ENCODE peak calls at places on chromosome 11, in four cellular contexts. S is mesendoderm, Y is H9, L is H1. U is an unnamed sample.

GRCh38 chr11:104370478-104370877 is 206.5 kb upstream of the PDGFD start:
- DNase-seq in S (no peak), Y (no peak), L (no peak), U (no peak)

GRCh38 chr11:106950067-106950491 is 68.2 kb downstream of the GUCY1A2 start:
- DNase-seq in S (no peak), Y (no peak), L (no peak), U (no peak)

GRCh38 chr11:3130269-3131071 is 34.6 kb downstream of the OSBPL5 start:
- DNase-seq in S (no peak), Y (no peak), L (no peak), U (no peak)

GRCh38 chr11:134466035-134466908 is 54.2 kb upstream of the B3GAT1 start:
- DNase-seq in S (peak; percentile 29), Y (peak; percentile 66), L (no peak), U (no peak)

GRCh38 chr11:34192481-34193401 is 87.3 kb downstream of the NAT10 start:
- DNase-seq in S (peak; percentile 47), Y (no peak), L (no peak), U (peak; percentile 93)

GRCh38 chr11:19980957-19981669 is 179.2 kb downstream of the DBX1 start:
- DNase-seq in S (no peak), Y (no peak), L (no peak), U (peak; percentile 74)

GRCh38 chr11:65868076-65868667 is 4.4 kb downstream of the EFEMP2 start:
- DNase-seq in S (peak; percentile 84), Y (peak; percentile 75), L (no peak), U (no peak)

GRCh38 chr11:74744277-74744676 is 4.4 kb upstream of the RNF169 start:
- DNase-seq in S (no peak), Y (no peak), L (no peak), U (peak; percentile 37)

GRCh38 chr11:111540921-111541208 is 345 bp downstream of the LAYN start:
- DNase-seq in S (no peak), Y (no peak), L (no peak), U (no peak)

GRCh38 chr11:111635706-111636045 is 33.4 kb downstream of the SIK2 start:
- DNase-seq in S (no peak), Y (no peak), L (no peak), U (peak; percentile 67)

GRCh38 chr11:70127653-70128434 is 49.7 kb downstream of the ANO1 start:
- DNase-seq in S (peak; percentile 84), Y (no peak), L (no peak), U (peak; percentile 24)

GRCh38 chr11:69227271-69227670 is 66.7 kb upstream of the MYEOV start:
- DNase-seq in S (no peak), Y (peak; percentile 5), L (no peak), U (no peak)

GRCh38 chr11:69382131-69383128 is 88.5 kb downstream of the MYEOV start:
- DNase-seq in S (peak; percentile 48), Y (peak; percentile 41), L (no peak), U (no peak)

GRCh38 chr11:65625628-65626342 is 10.2 kb downstream of the PCNX3 start:
- DNase-seq in S (peak; percentile 49), Y (peak; percentile 61), L (no peak), U (no peak)

GRCh38 chr11:77413850-77414249 is 60.0 kb downstream of the PAK1 start:
- DNase-seq in S (peak; percentile 43), Y (peak; percentile 34), L (no peak), U (no peak)
- H3K4ac ChIP-seq in S (no peak overlapping the region), Y (no peak overlapping the region), L (no peak overlapping the region), U (no peak overlapping the region)

DNA sequence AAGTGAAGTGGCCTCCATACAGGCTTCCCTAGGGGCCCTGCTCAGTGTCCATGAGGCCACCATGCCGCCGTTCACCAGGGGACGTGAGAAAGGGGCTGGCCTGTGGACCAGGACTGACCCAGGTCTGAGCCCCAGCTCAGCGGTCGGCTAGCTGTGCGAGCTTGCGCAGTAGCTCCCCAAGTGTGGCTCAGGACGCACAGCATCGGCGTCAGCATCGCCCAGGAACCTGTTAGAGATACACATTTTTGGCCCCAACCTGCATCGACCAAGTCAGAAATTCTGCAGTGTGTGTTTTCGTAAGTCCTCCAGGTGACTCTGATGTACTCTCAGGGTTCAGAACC is 429 bp downstream of the TP53AIP1 start:
- DNase-seq in S (no peak), Y (no peak), L (no peak), U (no peak)
- H3K56ac ChIP-seq in S (no peak overlapping the region), Y (no peak overlapping the region), L (no peak overlapping the region), U (no peak overlapping the region)

DNA sequence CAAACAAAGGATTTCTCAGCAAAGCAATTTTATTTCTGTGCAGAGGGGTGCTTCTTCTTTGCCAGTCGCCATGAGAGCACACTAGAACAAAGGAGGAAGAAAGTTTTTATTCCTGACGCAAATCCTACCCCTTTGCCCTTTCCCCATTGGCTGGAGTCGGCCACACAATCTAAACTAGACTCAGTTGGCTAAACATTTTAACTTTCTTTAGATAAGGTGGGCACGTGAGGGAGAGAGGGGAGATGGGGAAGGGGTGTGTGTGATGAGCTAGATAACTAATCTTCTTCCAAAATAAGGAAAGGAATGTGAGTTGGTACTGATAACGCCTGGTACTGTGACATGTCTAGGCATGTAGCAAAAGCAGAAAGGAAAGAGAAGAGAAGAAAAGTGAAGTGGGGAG is 626 bp downstream of the TRIM22 start:
- DNase-seq in S (peak; percentile 15), Y (no peak), L (no peak), U (peak; percentile 40)
- H3K4ac ChIP-seq in S (peak overlapping the region; percentile 21), Y (no peak overlapping the region), L (no peak overlapping the region), U (peak overlapping the region; percentile 92)

GRCh38 chr11:64598797-64599697 is 8.0 kb downstream of the SLC22A12 start:
- DNase-seq in S (no peak), Y (no peak), L (no peak), U (no peak)
- H3K56ac ChIP-seq in S (no peak overlapping the region), Y (no peak overlapping the region), L (no peak overlapping the region), U (no peak overlapping the region)